ENCODE peak calls at places on chromosome 10, in seven cellular contexts. One of them, this sample, is unnamed.

GRCh38 chr10:14074062-14074884 is 256.5 kb downstream of the FRMD4A start:
- DNase-seq in aorta: peak
- DNase-seq in coronary artery: peak
- DNase-seq in uterus: peak
- DNase-seq in cardiac muscle cell: peak
- DNase-seq in HL-60: no peak
- DNase-seq in brain microvascular endothelial cell: peak
- DNase-seq in this sample: peak

GRCh38 chr10:3364768-3365480 is 192.3 kb upstream of the PITRM1 start:
- DNase-seq in aorta: no peak
- DNase-seq in coronary artery: no peak
- DNase-seq in uterus: no peak
- DNase-seq in cardiac muscle cell: no peak
- DNase-seq in HL-60: no peak
- DNase-seq in brain microvascular endothelial cell: no peak
- DNase-seq in this sample: no peak

GRCh38 chr10:100993986-100994708 is 5.5 kb upstream of the LZTS2 start:
- DNase-seq in aorta: no peak
- DNase-seq in coronary artery: no peak
- DNase-seq in uterus: no peak
- DNase-seq in cardiac muscle cell: peak
- DNase-seq in HL-60: no peak
- DNase-seq in brain microvascular endothelial cell: peak
- DNase-seq in this sample: peak

GRCh38 chr10:128180843-128181242 is 54.6 kb upstream of the MKI67 start:
- DNase-seq in aorta: no peak
- DNase-seq in coronary artery: no peak
- DNase-seq in uterus: no peak
- DNase-seq in cardiac muscle cell: no peak
- DNase-seq in HL-60: peak
- DNase-seq in brain microvascular endothelial cell: no peak
- DNase-seq in this sample: no peak

GRCh38 chr10:121291828-121292227 is 306.4 kb downstream of the FGFR2 start:
- DNase-seq in aorta: no peak
- DNase-seq in coronary artery: no peak
- DNase-seq in uterus: no peak
- DNase-seq in cardiac muscle cell: no peak
- DNase-seq in HL-60: peak
- DNase-seq in brain microvascular endothelial cell: no peak
- DNase-seq in this sample: no peak

GRCh38 chr10:29386347-29386999 is 97.6 kb downstream of the LYZL1 start:
- DNase-seq in aorta: no peak
- DNase-seq in coronary artery: no peak
- DNase-seq in uterus: no peak
- DNase-seq in cardiac muscle cell: peak
- DNase-seq in HL-60: no peak
- DNase-seq in brain microvascular endothelial cell: no peak
- DNase-seq in this sample: peak

GRCh38 chr10:29702288-29703164 is 67.8 kb upstream of the SVIL start:
- DNase-seq in aorta: no peak
- DNase-seq in coronary artery: no peak
- DNase-seq in uterus: no peak
- DNase-seq in cardiac muscle cell: no peak
- DNase-seq in HL-60: peak
- DNase-seq in brain microvascular endothelial cell: no peak
- DNase-seq in this sample: no peak

GRCh38 chr10:14570800-14571199 is 203.9 kb downstream of the FAM107B start:
- DNase-seq in aorta: no peak
- DNase-seq in coronary artery: no peak
- DNase-seq in uterus: no peak
- DNase-seq in cardiac muscle cell: no peak
- DNase-seq in HL-60: no peak
- DNase-seq in brain microvascular endothelial cell: no peak
- DNase-seq in this sample: no peak

GRCh38 chr10:43199684-43200537 is 61.7 kb downstream of the CSGALNACT2 start:
- DNase-seq in aorta: no peak
- DNase-seq in coronary artery: peak
- DNase-seq in uterus: peak
- DNase-seq in cardiac muscle cell: no peak
- DNase-seq in HL-60: no peak
- DNase-seq in brain microvascular endothelial cell: no peak
- DNase-seq in this sample: no peak

DNA sequence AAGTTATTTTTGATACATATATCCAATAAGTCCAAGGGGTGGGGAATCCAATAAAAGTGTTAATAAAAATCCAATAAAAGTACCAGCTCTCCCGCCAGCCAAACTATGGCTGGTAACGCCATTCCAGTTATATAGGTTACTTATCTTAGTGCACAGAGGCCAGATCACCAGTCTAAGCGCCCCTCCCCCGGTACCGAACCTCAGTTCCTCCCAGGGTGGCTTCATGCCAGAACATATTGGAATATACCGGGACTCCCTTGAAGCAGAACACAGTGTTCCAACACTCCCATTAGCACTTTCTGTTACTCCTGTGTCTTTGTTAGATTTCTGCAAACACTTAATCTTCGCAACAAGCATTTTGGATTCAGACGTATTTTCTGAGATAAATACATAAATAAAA is 7.5 kb downstream of the FBH1 start:
- DNase-seq in aorta: no peak
- DNase-seq in coronary artery: no peak
- DNase-seq in uterus: no peak
- DNase-seq in cardiac muscle cell: no peak
- DNase-seq in HL-60: no peak
- DNase-seq in brain microvascular endothelial cell: no peak
- DNase-seq in this sample: no peak
- H3K27ac ChIP-seq in aorta: no peak
- H3K27ac ChIP-seq in coronary artery: no peak
- H3K27ac ChIP-seq in uterus: no peak
- H3K27ac ChIP-seq in cardiac muscle cell: peak
- H3K27ac ChIP-seq in HL-60: no peak
- H3K27ac ChIP-seq in brain microvascular endothelial cell: no peak
- H3K27ac ChIP-seq in this sample: no peak

GRCh38 chr10:5643356-5643755 is 23.0 kb downstream of the ASB13 start:
- DNase-seq in aorta: no peak
- DNase-seq in coronary artery: no peak
- DNase-seq in uterus: no peak
- DNase-seq in cardiac muscle cell: no peak
- DNase-seq in HL-60: no peak
- DNase-seq in brain microvascular endothelial cell: no peak
- DNase-seq in this sample: no peak
- H3K27ac ChIP-seq in aorta: no peak
- H3K27ac ChIP-seq in coronary artery: peak
- H3K27ac ChIP-seq in uterus: peak
- H3K27ac ChIP-seq in cardiac muscle cell: no peak
- H3K27ac ChIP-seq in HL-60: no peak
- H3K27ac ChIP-seq in brain microvascular endothelial cell: no peak
- H3K27ac ChIP-seq in this sample: no peak

GRCh38 chr10:73357821-73358220 is 843 bp downstream of the CFAP70 start:
- DNase-seq in aorta: no peak
- DNase-seq in coronary artery: no peak
- DNase-seq in uterus: no peak
- DNase-seq in cardiac muscle cell: no peak
- DNase-seq in HL-60: no peak
- DNase-seq in brain microvascular endothelial cell: no peak
- DNase-seq in this sample: no peak
- H3K27ac ChIP-seq in aorta: no peak
- H3K27ac ChIP-seq in coronary artery: no peak
- H3K27ac ChIP-seq in uterus: no peak
- H3K27ac ChIP-seq in cardiac muscle cell: no peak
- H3K27ac ChIP-seq in HL-60: peak
- H3K27ac ChIP-seq in brain microvascular endothelial cell: no peak
- H3K27ac ChIP-seq in this sample: peak

GRCh38 chr10:62106929-62107519 is 161.6 kb downstream of the RTKN2 start:
- DNase-seq in aorta: no peak
- DNase-seq in coronary artery: no peak
- DNase-seq in uterus: no peak
- DNase-seq in cardiac muscle cell: no peak
- DNase-seq in HL-60: no peak
- DNase-seq in brain microvascular endothelial cell: no peak
- DNase-seq in this sample: no peak
- H3K27ac ChIP-seq in aorta: no peak
- H3K27ac ChIP-seq in coronary artery: no peak
- H3K27ac ChIP-seq in uterus: no peak
- H3K27ac ChIP-seq in cardiac muscle cell: no peak
- H3K27ac ChIP-seq in HL-60: no peak
- H3K27ac ChIP-seq in brain microvascular endothelial cell: no peak
- H3K27ac ChIP-seq in this sample: no peak

DNA sequence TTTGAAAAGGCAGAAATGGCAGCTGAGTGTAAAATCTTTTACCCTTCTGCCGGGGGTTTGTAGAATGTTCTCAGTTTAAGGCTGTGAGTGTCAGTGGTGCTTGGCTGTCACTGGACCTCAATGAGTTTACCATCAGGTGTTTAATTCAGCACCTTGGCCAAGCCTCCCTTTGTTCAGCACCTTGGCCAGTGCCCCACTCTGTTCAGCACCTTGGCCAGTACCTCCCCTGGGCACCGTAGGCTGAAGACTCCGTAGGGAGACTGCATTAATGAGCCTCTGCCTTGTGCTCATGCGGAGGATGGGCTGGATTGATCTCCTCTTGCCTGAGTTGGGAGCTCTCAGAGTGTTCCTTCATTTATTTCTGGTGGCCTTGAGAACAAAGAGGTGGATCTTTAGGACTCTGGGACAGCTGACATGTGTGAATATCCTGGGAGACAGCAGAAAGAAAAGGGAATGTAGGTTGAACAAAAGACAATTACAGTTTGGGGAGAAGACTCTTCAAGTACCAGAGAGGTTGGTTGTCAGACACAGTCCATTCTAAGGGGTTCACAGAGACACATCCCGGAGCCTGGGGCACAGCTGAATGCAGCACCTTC is 1.6 kb downstream of the FAM24A start:
- DNase-seq in aorta: no peak
- DNase-seq in coronary artery: no peak
- DNase-seq in uterus: no peak
- DNase-seq in cardiac muscle cell: peak
- DNase-seq in HL-60: peak
- DNase-seq in brain microvascular endothelial cell: peak
- DNase-seq in this sample: peak
- H3K27ac ChIP-seq in aorta: no peak
- H3K27ac ChIP-seq in coronary artery: no peak
- H3K27ac ChIP-seq in uterus: no peak
- H3K27ac ChIP-seq in cardiac muscle cell: no peak
- H3K27ac ChIP-seq in HL-60: no peak
- H3K27ac ChIP-seq in brain microvascular endothelial cell: no peak
- H3K27ac ChIP-seq in this sample: no peak

DNA sequence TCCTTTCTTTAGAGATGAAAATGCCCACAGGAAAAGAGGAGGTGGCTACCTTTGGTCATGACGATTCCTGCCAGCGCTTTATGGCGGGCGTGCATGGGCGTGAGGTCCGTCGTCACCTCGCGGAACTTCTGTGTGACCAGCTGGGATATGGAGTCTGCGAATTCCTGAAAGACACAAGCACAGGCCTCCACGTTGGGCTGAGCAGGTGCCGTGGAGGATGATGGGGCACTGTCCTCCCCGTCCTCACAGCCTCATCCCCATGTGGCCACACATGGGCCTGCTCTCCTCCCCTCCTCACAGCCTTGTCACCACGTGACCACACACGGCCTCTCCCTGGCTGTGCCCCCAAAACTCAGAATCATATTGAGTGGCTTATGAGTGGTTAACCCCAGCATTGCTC is 214.7 kb downstream of the WDR37 start:
- DNase-seq in aorta: no peak
- DNase-seq in coronary artery: no peak
- DNase-seq in uterus: no peak
- DNase-seq in cardiac muscle cell: no peak
- DNase-seq in HL-60: no peak
- DNase-seq in brain microvascular endothelial cell: no peak
- DNase-seq in this sample: no peak
- H3K27ac ChIP-seq in aorta: no peak
- H3K27ac ChIP-seq in coronary artery: no peak
- H3K27ac ChIP-seq in uterus: no peak
- H3K27ac ChIP-seq in cardiac muscle cell: no peak
- H3K27ac ChIP-seq in HL-60: no peak
- H3K27ac ChIP-seq in brain microvascular endothelial cell: no peak
- H3K27ac ChIP-seq in this sample: no peak

DNA sequence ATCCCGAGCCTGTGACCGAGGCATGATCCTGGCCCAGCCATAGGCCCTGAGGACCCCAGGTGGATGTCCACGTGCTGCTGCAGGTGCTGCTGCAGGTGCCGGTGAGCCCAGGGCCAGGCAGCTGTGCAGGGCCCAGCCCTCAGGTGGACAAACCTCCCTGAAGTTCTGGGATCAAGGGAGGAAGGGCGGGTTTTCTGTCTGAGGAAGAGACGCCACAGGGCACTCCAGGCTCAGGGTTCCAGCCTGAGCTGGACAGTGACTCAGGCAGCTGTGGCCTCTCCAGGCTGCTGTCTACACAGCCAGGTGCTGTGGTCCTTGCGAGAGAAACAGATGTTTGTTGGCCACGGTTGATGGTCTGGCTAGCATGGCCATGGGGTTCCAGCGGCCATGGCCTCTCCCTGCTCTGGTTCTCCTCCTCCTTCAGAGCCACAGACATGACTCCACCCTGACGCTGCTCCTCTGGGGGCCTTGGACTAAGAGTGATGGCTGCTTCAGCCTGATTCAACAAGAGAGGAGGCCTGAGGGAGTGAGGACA is 76.0 kb downstream of the AFAP1L2 start:
- DNase-seq in aorta: no peak
- DNase-seq in coronary artery: no peak
- DNase-seq in uterus: no peak
- DNase-seq in cardiac muscle cell: no peak
- DNase-seq in HL-60: no peak
- DNase-seq in brain microvascular endothelial cell: no peak
- DNase-seq in this sample: no peak
- H3K27ac ChIP-seq in aorta: no peak
- H3K27ac ChIP-seq in coronary artery: no peak
- H3K27ac ChIP-seq in uterus: peak
- H3K27ac ChIP-seq in cardiac muscle cell: no peak
- H3K27ac ChIP-seq in HL-60: no peak
- H3K27ac ChIP-seq in brain microvascular endothelial cell: no peak
- H3K27ac ChIP-seq in this sample: no peak

GRCh38 chr10:18020523-18020922 is 68.8 kb downstream of the SLC39A12 start:
- DNase-seq in aorta: no peak
- DNase-seq in coronary artery: no peak
- DNase-seq in uterus: no peak
- DNase-seq in cardiac muscle cell: no peak
- DNase-seq in HL-60: no peak
- DNase-seq in brain microvascular endothelial cell: no peak
- DNase-seq in this sample: no peak
- H3K27ac ChIP-seq in aorta: no peak
- H3K27ac ChIP-seq in coronary artery: no peak
- H3K27ac ChIP-seq in uterus: no peak
- H3K27ac ChIP-seq in cardiac muscle cell: no peak
- H3K27ac ChIP-seq in HL-60: no peak
- H3K27ac ChIP-seq in brain microvascular endothelial cell: no peak
- H3K27ac ChIP-seq in this sample: no peak

This sample was measured in A549.